ENCODE peak calls at places on chromosomes 2 and 18, in seven cellular contexts. C, S, P, G, Z, N and A are unnamed samples.

GRCh38 chr18:47772374-47773248 is 157.8 kb downstream of the SMAD2 start:
- DNase-seq in C (peak), Z (peak), G (peak), N (no peak), P (peak), S (peak), A (no peak)

GRCh38 chr2:236177604-236177966 is 9.4 kb upstream of the GBX2 start:
- DNase-seq in G (no peak), C (peak), N (no peak), P (peak), Z (peak), S (no peak), A (no peak)

GRCh38 chr2:74474899-74475298 is 2.4 kb upstream of the MRPL53 start:
- DNase-seq in N (no peak), C (no peak), Z (peak), S (no peak), G (no peak), P (no peak), A (no peak)

GRCh38 chr2:186946896-186947467 is 98.0 kb upstream of the ZSWIM2 start:
- DNase-seq in S (no peak), N (no peak), G (no peak), P (no peak), C (no peak), Z (no peak), A (no peak)

GRCh38 chr2:133044556-133044955 is 374.6 kb upstream of the LYPD1 start:
- DNase-seq in C (peak), Z (no peak), N (no peak), P (no peak), S (peak), G (no peak), A (no peak)

GRCh38 chr2:229422005-229422404 is 150.9 kb upstream of the PID1 start:
- DNase-seq in C (no peak), P (no peak), N (no peak), Z (no peak), G (no peak), S (no peak), A (no peak)

GRCh38 chr2:64019083-64019974 is at the start of gene VPS54:
- DNase-seq in C (no peak), N (no peak), S (peak), Z (peak), G (peak), P (peak), A (no peak)

GRCh38 chr2:224479826-224480225 is 77.9 kb upstream of the FAM124B start:
- DNase-seq in S (no peak), G (no peak), P (no peak), Z (no peak), C (no peak), N (no peak), A (no peak)

GRCh38 chr2:128327180-128327964 is 8.7 kb upstream of the HS6ST1 start:
- DNase-seq in Z (no peak), C (no peak), P (no peak), N (no peak), S (no peak), G (no peak), A (no peak)

GRCh38 chr2:200177971-200178911 is 128.3 kb upstream of the SPATS2L start:
- DNase-seq in S (no peak), N (no peak), P (no peak), Z (no peak), C (no peak), G (no peak), A (no peak)

GRCh38 chr18:50410008-50410407 is 35.2 kb downstream of the SKA1 start:
- DNase-seq in S (no peak), N (no peak), P (no peak), C (no peak), G (peak), Z (no peak), A (no peak)

GRCh38 chr2:30095402-30095801 is 51.4 kb upstream of the YPEL5 start:
- DNase-seq in C (no peak), G (no peak), Z (no peak), S (no peak), N (no peak), P (no peak), A (no peak)

GRCh38 chr2:173782681-173783080 is 182.5 kb downstream of the SP3 start:
- DNase-seq in C (no peak), N (no peak), Z (no peak), S (no peak), P (no peak), G (no peak), A (no peak)
- TF ChIP-seq CTCF in C (no peak), N (no peak), Z (no peak), S (no peak), P (no peak), G (no peak), A (no peak)

GRCh38 chr2:104312684-104313083 is 541.2 kb upstream of the POU3F3 start:
- DNase-seq in G (no peak), C (no peak), Z (peak), S (no peak), N (no peak), P (no peak), A (no peak)
- TF ChIP-seq CTCF in G (no peak), C (no peak), Z (peak), S (no peak), N (no peak), P (no peak), A (no peak)

GRCh38 chr2:167126165-167126564 is 237.9 kb downstream of the XIRP2 start:
- DNase-seq in S (no peak), C (no peak), Z (no peak), G (no peak), P (no peak), N (no peak), A (no peak)

GRCh38 chr2:167122389-167122788 is 234.1 kb downstream of the XIRP2 start:
- DNase-seq in G (no peak), C (no peak), N (no peak), Z (no peak), S (no peak), P (no peak), A (no peak)

GRCh38 chr2:167132066-167132465 is 243.8 kb downstream of the XIRP2 start:
- DNase-seq in N (no peak), G (no peak), P (no peak), Z (no peak), C (no peak), S (no peak), A (no peak)

GRCh38 chr2:167128130-167128529 is 239.8 kb downstream of the XIRP2 start:
- DNase-seq in G (no peak), S (no peak), C (no peak), P (no peak), N (no peak), Z (no peak), A (no peak)

GRCh38 chr2:167127135-167127534 is 238.9 kb downstream of the XIRP2 start:
- DNase-seq in S (peak), P (no peak), N (no peak), G (no peak), C (peak), Z (no peak), A (no peak)
- TF ChIP-seq CTCF in S (peak), P (no peak), N (no peak), G (peak), C (peak), Z (no peak), A (peak)

GRCh38 chr2:120110062-120110362 is 97.1 kb downstream of the EPB41L5 start:
- DNase-seq in P (no peak), C (no peak), G (no peak), S (no peak), N (no peak), Z (no peak), A (no peak)
- TF ChIP-seq CTCF in P (no peak), C (no peak), G (no peak), S (no peak), N (no peak), Z (no peak), A (no peak)

GRCh38 chr2:55883829-55884228 is 39.8 kb downstream of the EFEMP1 start:
- DNase-seq in N (no peak), G (no peak), P (no peak), S (no peak), C (no peak), Z (no peak), A (no peak)

GRCh38 chr2:55887351-55887750 is 36.2 kb downstream of the EFEMP1 start:
- DNase-seq in G (no peak), Z (no peak), C (no peak), P (no peak), N (no peak), S (no peak), A (no peak)

GRCh38 chr2:55885944-55886281 is 37.7 kb downstream of the EFEMP1 start:
- DNase-seq in G (no peak), P (no peak), S (no peak), C (no peak), N (no peak), Z (no peak), A (no peak)

GRCh38 chr2:55883339-55883738 is 40.2 kb downstream of the EFEMP1 start:
- DNase-seq in S (no peak), P (no peak), C (no peak), Z (no peak), G (no peak), N (no peak), A (no peak)

DNA sequence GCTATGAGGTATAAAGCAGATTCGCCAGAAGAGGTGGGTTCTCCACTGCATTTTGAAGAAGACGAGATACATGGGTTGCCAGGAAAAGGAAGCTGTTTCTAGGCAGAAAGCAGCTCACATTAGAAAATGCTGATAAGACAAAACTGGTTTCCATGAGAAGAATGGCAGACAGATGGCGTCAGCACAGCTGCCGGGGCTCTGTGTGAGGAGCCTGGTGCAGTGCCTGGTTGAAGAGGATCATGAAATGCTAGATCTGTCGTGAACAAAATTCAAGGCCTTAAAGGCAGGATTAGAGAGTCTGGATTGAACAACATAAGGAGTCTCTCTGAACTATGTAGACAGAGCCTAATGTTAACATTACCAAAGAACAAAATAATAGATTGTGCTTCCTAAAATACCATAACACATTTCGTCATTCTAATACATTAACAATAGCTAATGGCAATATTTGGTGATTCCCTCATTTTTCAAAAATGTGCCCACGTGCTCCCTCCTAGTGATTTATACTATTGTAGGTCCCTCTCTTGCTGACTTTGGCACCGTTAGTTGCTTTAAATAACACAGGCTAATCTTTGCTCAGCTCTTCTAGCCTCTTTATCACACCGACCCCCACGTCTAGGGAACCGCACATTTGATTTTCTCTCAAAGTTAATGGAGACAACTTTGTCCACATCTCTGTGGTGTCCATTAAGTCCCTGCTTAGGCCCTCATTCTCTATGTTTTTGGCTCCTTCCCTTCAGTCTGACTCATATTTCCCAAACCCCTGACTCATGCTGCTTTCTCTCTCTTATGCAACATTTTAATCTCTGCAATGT is 38.2 kb downstream of the EFEMP1 start:
- DNase-seq in G (peak), Z (no peak), C (peak), P (no peak), S (peak), N (peak), A (no peak)
- TF ChIP-seq CTCF in G (no peak), Z (peak), C (no peak), P (no peak), S (no peak), N (no peak), A (no peak)

GRCh38 chr2:211281430-211282073 is 725.2 kb downstream of the CPS1 start:
- DNase-seq in S (no peak), Z (peak), G (no peak), N (no peak), C (no peak), P (no peak), A (no peak)
- TF ChIP-seq CTCF in S (no peak), Z (peak), G (no peak), N (no peak), C (no peak), P (no peak), A (no peak)

GRCh38 chr18:67292814-67293213 is 223.7 kb downstream of the DSEL start:
- DNase-seq in N (no peak), C (no peak), S (no peak), Z (no peak), G (no peak), P (no peak), A (no peak)
- TF ChIP-seq CTCF in N (no peak), C (no peak), S (no peak), Z (no peak), G (no peak), P (no peak), A (no peak)

DNA sequence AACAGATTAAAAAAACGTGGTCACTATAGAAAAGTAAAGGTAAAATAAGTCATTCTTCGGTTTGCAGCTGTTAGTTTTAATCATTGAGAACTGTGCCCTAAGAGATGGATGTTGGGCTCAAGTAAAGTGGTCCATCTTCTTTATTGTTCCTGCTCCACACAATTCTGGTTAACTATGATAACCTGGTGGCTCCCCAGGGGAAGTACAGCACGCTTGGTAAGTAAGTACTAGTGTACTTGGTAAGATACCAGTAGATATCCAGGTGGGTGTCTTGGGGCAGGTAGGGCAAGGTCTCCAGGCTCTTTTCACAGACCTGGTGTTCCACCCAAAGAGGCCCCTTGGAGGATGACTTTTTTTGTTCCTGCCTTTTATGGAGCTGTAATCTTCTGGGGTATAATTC is 31.6 kb upstream of the DLX2 start:
- DNase-seq in S (no peak), Z (no peak), C (no peak), P (no peak), G (no peak), N (no peak), A (no peak)
- TF ChIP-seq CTCF in S (no peak), Z (no peak), C (no peak), P (no peak), G (no peak), N (no peak), A (no peak)